ENCODE peak calls at places on chromosome 1, in seven cellular contexts. Q, J, H, F, M, K and P are unnamed samples.
A peak's percentile ranks its signal among the peaks of the same experiment; 100 is the strongest.

GRCh38 chr1:52142220-52143153 is 598 bp downstream of the ZFYVE9 start:
- DNase-seq in Q (peak; percentile 38), F (peak; percentile 64), H (peak; percentile 36), J (peak; percentile 54), M (peak; percentile 56), K (peak; percentile 64), P (peak; percentile 62)

GRCh38 chr1:207863893-207864535 is 46.9 kb downstream of the CD34 start:
- DNase-seq in F (no peak), H (peak; percentile 39), K (no peak), J (no peak), M (no peak), Q (no peak), P (no peak)

GRCh38 chr1:86138746-86139145 is 17.8 kb downstream of the COL24A1 start:
- DNase-seq in F (no peak), Q (no peak), J (peak; percentile 33), H (no peak), M (no peak), K (no peak), P (no peak)

GRCh38 chr1:178628637-178629548 is 96.2 kb upstream of the RALGPS2 start:
- DNase-seq in K (no peak), M (peak; percentile 90), H (no peak), J (peak; percentile 55), F (no peak), Q (no peak), P (peak; percentile 64)

GRCh38 chr1:78303620-78304019 is 187.2 kb upstream of the PTGFR start:
- DNase-seq in K (no peak), F (no peak), J (peak; percentile 97), M (peak; percentile 99), Q (peak; percentile 70), H (peak; percentile 17), P (peak; percentile 91)

GRCh38 chr1:81571946-81572345 is 228.8 kb upstream of the ADGRL2 start:
- DNase-seq in K (no peak), H (no peak), M (no peak), F (no peak), Q (no peak), J (no peak), P (no peak)

GRCh38 chr1:6235302-6235680 is 473 bp downstream of the ICMT start:
- DNase-seq in J (no peak), H (peak; percentile 74), Q (no peak), F (peak; percentile 9), K (peak; percentile 37), M (no peak), P (no peak)

GRCh38 chr1:28329395-28330153 is 734 bp downstream of the MED18 start:
- DNase-seq in H (peak; percentile 31), F (peak; percentile 76), K (peak; percentile 41), M (peak; percentile 30), J (peak; percentile 21), Q (peak; percentile 21), P (peak; percentile 20)

GRCh38 chr1:100631015-100631521 is 88.5 kb upstream of the VCAM1 start:
- DNase-seq in K (no peak), F (no peak), M (peak; percentile 22), Q (no peak), H (no peak), J (peak; percentile 60), P (peak; percentile 89)

GRCh38 chr1:201511925-201512539 is 5.1 kb upstream of the CSRP1 start:
- DNase-seq in K (peak; percentile 46), F (peak; percentile 70), H (peak; percentile 31), Q (peak; percentile 61), J (no peak), M (no peak), P (peak; percentile 21)

GRCh38 chr1:245673920-245674414 is 519.2 kb downstream of the KIF26B start:
- DNase-seq in F (no peak), Q (no peak), J (peak; percentile 17), H (no peak), M (peak; percentile 40), K (no peak), P (no peak)

GRCh38 chr1:44707959-44708831 is 22.8 kb downstream of the RNU5D-1 start:
- DNase-seq in K (peak; percentile 57), F (peak; percentile 88), Q (peak; percentile 25), H (no peak), M (peak; percentile 82), J (peak; percentile 57), P (peak; percentile 50)
- TF ChIP-seq CTCF in K (peak; percentile 50), F (peak; percentile 86), Q (peak; percentile 57), H (peak; percentile 61), M (peak; percentile 68), J (peak; percentile 56), P (peak; percentile 59)

DNA sequence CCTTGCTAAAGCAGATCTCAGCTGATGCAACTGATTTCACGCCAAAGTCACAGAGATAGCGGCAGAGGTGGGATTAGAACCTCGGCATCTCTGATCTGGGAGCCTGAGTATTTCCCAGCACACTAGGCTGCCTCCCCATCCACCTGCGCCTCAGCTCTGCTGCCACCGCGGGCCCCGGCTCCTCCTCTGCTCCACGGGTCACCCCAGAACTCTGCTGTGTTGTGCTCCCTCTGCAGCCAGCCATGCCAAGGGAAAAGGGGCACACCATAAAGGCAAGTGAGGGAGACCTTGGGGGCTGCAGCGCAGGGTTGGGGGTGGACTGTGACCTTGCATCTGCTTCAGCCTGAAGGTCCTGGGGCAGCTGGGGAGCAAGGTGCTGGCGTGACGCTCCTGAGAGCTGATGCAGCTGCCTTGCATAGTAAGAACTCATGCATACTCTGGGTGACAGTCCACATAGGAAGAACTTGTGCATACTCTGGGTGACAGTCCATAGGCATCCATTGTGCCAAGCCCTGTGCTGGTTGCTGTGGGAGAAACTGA is 68.7 kb downstream of the MAN1C1 start:
- DNase-seq in K (no peak), J (no peak), Q (no peak), H (no peak), F (no peak), M (no peak), P (no peak)
- H3K4me3 ChIP-seq in K (no peak overlapping the region), J (no peak overlapping the region), Q (no peak overlapping the region), H (no peak overlapping the region), F (no peak overlapping the region), M (no peak overlapping the region), P (no peak overlapping the region)

DNA sequence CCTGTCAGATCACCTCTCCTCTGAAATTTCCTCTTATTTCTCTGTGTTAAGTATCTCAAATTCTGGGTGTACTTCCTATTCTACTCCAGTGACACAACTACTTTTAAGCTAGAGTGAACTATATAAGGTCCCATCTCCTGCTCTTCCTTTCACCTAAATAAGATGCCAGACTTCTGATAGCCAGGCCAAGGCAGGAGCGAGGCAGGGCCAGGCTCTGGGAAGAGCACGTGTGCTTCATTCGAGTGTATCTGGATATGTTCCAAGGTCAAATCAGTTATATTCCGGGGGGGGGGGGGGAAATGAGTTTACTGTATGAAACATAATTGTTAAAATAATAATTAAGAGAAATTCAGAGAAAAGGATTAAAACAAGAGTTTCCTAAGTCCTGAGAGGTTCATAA is 60.1 kb downstream of the LRRC71 start:
- DNase-seq in H (no peak), K (no peak), M (no peak), F (no peak), J (no peak), Q (no peak), P (no peak)
- TF ChIP-seq CTCF in H (no peak), K (no peak), M (no peak), F (no peak), J (no peak), Q (no peak), P (no peak)

GRCh38 chr1:17561252-17561558 is 21.7 kb downstream of the ARHGEF10L start:
- DNase-seq in M (no peak), H (no peak), Q (peak; percentile 57), F (no peak), K (no peak), J (no peak), P (peak; percentile 18)

GRCh38 chr1:17563494-17564281 is 24.2 kb downstream of the ARHGEF10L start:
- DNase-seq in H (no peak), J (no peak), Q (peak; percentile 69), K (no peak), M (no peak), F (no peak), P (no peak)

GRCh38 chr1:17559618-17560419 is 20.3 kb downstream of the ARHGEF10L start:
- DNase-seq in H (peak; percentile 53), F (no peak), Q (no peak), M (no peak), K (peak; percentile 68), J (no peak), P (no peak)

GRCh38 chr1:17562375-17562774 is 22.9 kb downstream of the ARHGEF10L start:
- DNase-seq in J (no peak), Q (no peak), K (no peak), F (no peak), H (no peak), M (no peak), P (no peak)

GRCh38 chr1:17561561-17561985 is 22.1 kb downstream of the ARHGEF10L start:
- DNase-seq in M (peak; percentile 57), H (no peak), F (no peak), Q (peak; percentile 75), J (peak; percentile 86), K (no peak), P (peak; percentile 45)
- H3K4me3 ChIP-seq in M (peak overlapping the region; percentile 28), H (no peak overlapping the region), F (no peak overlapping the region), Q (peak overlapping the region; percentile 10), J (no peak overlapping the region), K (no peak overlapping the region), P (no peak overlapping the region)

DNA sequence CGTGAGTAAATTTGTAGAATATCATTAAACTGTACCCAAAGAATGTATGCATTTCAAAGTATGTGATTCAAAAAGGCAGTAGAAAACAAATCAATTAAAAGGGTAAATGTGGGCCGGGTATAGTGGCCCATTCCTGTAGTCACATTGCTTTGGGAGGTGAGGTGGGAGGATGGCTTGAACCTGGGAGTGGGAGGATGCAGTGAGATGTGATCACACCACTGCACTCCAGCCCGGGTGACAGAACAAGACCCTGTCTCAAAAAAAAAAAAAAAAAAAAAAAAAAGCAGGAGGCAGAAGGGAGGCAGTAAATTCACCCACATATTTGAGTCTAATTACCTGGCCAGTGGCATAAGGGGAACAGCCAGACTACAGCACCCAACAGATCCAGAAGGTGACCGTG is 17.9 kb upstream of the PRSS38 start:
- DNase-seq in Q (no peak), F (no peak), M (no peak), J (no peak), H (no peak), K (no peak), P (no peak)
- TF ChIP-seq CTCF in Q (no peak), F (no peak), M (no peak), J (no peak), H (no peak), K (no peak), P (no peak)

GRCh38 chr1:234499119-234500039 is 20.4 kb upstream of the TARBP1 start:
- DNase-seq in K (peak; percentile 93), Q (peak; percentile 92), J (peak; percentile 93), H (peak; percentile 93), M (peak; percentile 93), F (peak; percentile 93), P (peak; percentile 92)
- H3K4me3 ChIP-seq in K (no peak overlapping the region), Q (peak overlapping the region; percentile 37), J (peak overlapping the region; percentile 6), H (no peak overlapping the region), M (peak overlapping the region; percentile 50), F (no peak overlapping the region), P (no peak overlapping the region)

DNA sequence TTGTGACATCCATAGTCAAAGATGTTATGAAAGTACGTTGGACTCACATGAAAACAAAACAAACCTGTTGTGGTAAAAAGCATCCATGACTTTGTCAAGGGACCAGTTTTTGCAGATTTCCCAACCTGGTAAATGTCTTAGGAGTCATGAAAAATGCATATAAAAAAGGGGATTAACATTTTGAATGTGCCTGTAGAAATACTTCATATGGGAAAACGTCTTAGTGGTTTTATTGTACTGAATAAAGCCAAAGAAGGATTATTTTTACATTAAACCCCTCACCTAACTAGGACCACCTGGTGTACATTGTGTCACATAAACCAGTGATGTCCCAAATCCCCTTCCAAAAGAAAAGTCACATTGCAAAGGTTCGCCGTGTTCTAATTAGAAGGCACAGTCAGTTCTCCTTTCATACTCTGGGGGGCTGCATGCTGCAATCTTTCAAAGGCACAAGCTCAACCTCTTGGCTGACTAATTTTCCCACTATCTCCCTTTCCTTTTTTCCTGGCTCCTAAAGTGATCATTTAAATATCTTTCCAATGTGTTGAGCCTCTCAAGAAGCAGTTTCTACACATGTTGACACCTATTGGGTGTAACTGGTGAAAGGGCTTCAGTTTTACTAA is 119.8 kb upstream of the SPAG17 start:
- DNase-seq in Q (no peak), J (peak; percentile 15), H (no peak), F (peak; percentile 77), M (peak; percentile 26), K (no peak), P (peak; percentile 2)
- TF ChIP-seq CTCF in Q (peak; percentile 31), J (peak; percentile 64), H (peak; percentile 4), F (peak; percentile 57), M (peak; percentile 60), K (peak; percentile 53), P (peak; percentile 39)